ENCODE peak calls at places on chromosomes 4 and X, in six cellular contexts. One of them, this sample, is unnamed.

GRCh38 chr4:185671041-185671440 is 135.7 kb upstream of the PDLIM3 start:
- DNase-seq in ovary: no peak
- DNase-seq in upper lobe of left lung: no peak
- DNase-seq in tibial nerve: no peak
- DNase-seq in IMR-90: no peak
- DNase-seq in prostate gland: no peak
- DNase-seq in this sample: no peak

GRCh38 chrX:104833401-104833800 is 267.4 kb downstream of the IL1RAPL2 start:
- DNase-seq in ovary: no peak
- DNase-seq in upper lobe of left lung: no peak
- DNase-seq in tibial nerve: peak; percentile 9
- DNase-seq in IMR-90: no peak
- DNase-seq in prostate gland: no peak
- DNase-seq in this sample: no peak

GRCh38 chrX:129427267-129427666 is 96.0 kb downstream of the SMARCA1 start:
- DNase-seq in ovary: no peak
- DNase-seq in upper lobe of left lung: no peak
- DNase-seq in tibial nerve: no peak
- DNase-seq in IMR-90: no peak
- DNase-seq in prostate gland: no peak
- DNase-seq in this sample: no peak

GRCh38 chrX:45424341-45424740 is 223.7 kb upstream of the DIPK2B start:
- DNase-seq in ovary: no peak
- DNase-seq in upper lobe of left lung: no peak
- DNase-seq in tibial nerve: no peak
- DNase-seq in IMR-90: no peak
- DNase-seq in prostate gland: no peak
- DNase-seq in this sample: no peak

GRCh38 chrX:53281321-53281822 is at the start of gene IQSEC2:
- DNase-seq in ovary: peak; percentile 92
- DNase-seq in upper lobe of left lung: peak; percentile 87
- DNase-seq in tibial nerve: peak; percentile 69
- DNase-seq in IMR-90: peak; percentile 77
- DNase-seq in prostate gland: peak; percentile 72
- DNase-seq in this sample: peak; percentile 77

GRCh38 chr4:8422786-8423185 is 17.7 kb downstream of the ACOX3 start:
- DNase-seq in ovary: no peak
- DNase-seq in upper lobe of left lung: no peak
- DNase-seq in tibial nerve: no peak
- DNase-seq in IMR-90: no peak
- DNase-seq in prostate gland: no peak
- DNase-seq in this sample: no peak

GRCh38 chrX:149962859-149963757 is 24.8 kb upstream of the EOLA2 start:
- DNase-seq in ovary: peak; percentile 45
- DNase-seq in upper lobe of left lung: peak; percentile 62
- DNase-seq in tibial nerve: peak; percentile 29
- DNase-seq in IMR-90: peak; percentile 69
- DNase-seq in prostate gland: peak; percentile 28
- DNase-seq in this sample: peak; percentile 2

GRCh38 chrX:38260231-38260630 is 39.6 kb upstream of the SRPX start:
- DNase-seq in ovary: no peak
- DNase-seq in upper lobe of left lung: no peak
- DNase-seq in tibial nerve: no peak
- DNase-seq in IMR-90: peak; percentile 11
- DNase-seq in prostate gland: peak; percentile 7
- DNase-seq in this sample: no peak

GRCh38 chr4:78056265-78057129 is 626 bp upstream of the FRAS1 start:
- DNase-seq in ovary: peak; percentile 63
- DNase-seq in upper lobe of left lung: peak; percentile 72
- DNase-seq in tibial nerve: peak; percentile 80
- DNase-seq in IMR-90: peak; percentile 24
- DNase-seq in prostate gland: peak; percentile 94
- DNase-seq in this sample: peak; percentile 72

GRCh38 chr4:158446106-158446505 is 75.6 kb upstream of the RXFP1 start:
- DNase-seq in ovary: no peak
- DNase-seq in upper lobe of left lung: no peak
- DNase-seq in tibial nerve: no peak
- DNase-seq in IMR-90: peak; percentile 79
- DNase-seq in prostate gland: no peak
- DNase-seq in this sample: no peak

GRCh38 chrX:25219480-25219879 is 203.7 kb upstream of the ARX start:
- DNase-seq in ovary: no peak
- DNase-seq in upper lobe of left lung: no peak
- DNase-seq in tibial nerve: no peak
- DNase-seq in IMR-90: no peak
- DNase-seq in prostate gland: no peak
- DNase-seq in this sample: no peak

GRCh38 chr4:173169428-173170209 is 1.0 kb downstream of the GALNT7 start:
- DNase-seq in ovary: peak; percentile 78
- DNase-seq in upper lobe of left lung: peak; percentile 78
- DNase-seq in tibial nerve: peak; percentile 28
- DNase-seq in IMR-90: peak; percentile 62
- DNase-seq in prostate gland: peak; percentile 28
- DNase-seq in this sample: peak; percentile 15

GRCh38 chr4:155734065-155734464 is 24.8 kb upstream of the GUCY1B1 start:
- DNase-seq in ovary: no peak
- DNase-seq in upper lobe of left lung: no peak
- DNase-seq in tibial nerve: no peak
- DNase-seq in IMR-90: peak; percentile 61
- DNase-seq in prostate gland: no peak
- DNase-seq in this sample: no peak

GRCh38 chrX:104084534-104085277 is 8.7 kb upstream of the TMSB15C start:
- DNase-seq in ovary: no peak
- DNase-seq in upper lobe of left lung: no peak
- DNase-seq in tibial nerve: no peak
- DNase-seq in IMR-90: no peak
- DNase-seq in prostate gland: no peak
- DNase-seq in this sample: no peak

GRCh38 chr4:18318682-18319410 is 297.3 kb upstream of the LCORL start:
- DNase-seq in ovary: peak; percentile 40
- DNase-seq in upper lobe of left lung: no peak
- DNase-seq in tibial nerve: peak; percentile 6
- DNase-seq in IMR-90: no peak
- DNase-seq in prostate gland: no peak
- DNase-seq in this sample: no peak

GRCh38 chr4:142818009-142818408 is 28.1 kb downstream of the INPP4B start:
- DNase-seq in ovary: no peak
- DNase-seq in upper lobe of left lung: no peak
- DNase-seq in tibial nerve: no peak
- DNase-seq in IMR-90: peak; percentile 26
- DNase-seq in prostate gland: no peak
- DNase-seq in this sample: no peak

GRCh38 chrX:85859426-85859825 is 187.9 kb downstream of the CHM start:
- DNase-seq in ovary: no peak
- DNase-seq in upper lobe of left lung: no peak
- DNase-seq in tibial nerve: no peak
- DNase-seq in IMR-90: peak; percentile 11
- DNase-seq in prostate gland: no peak
- DNase-seq in this sample: no peak

GRCh38 chr4:159026329-159026728 is 76.5 kb upstream of the RAPGEF2 start:
- DNase-seq in ovary: no peak
- DNase-seq in upper lobe of left lung: no peak
- DNase-seq in tibial nerve: no peak
- DNase-seq in IMR-90: no peak
- DNase-seq in prostate gland: no peak
- DNase-seq in this sample: no peak

GRCh38 chr4:22999419-22999818 is 306.7 kb downstream of the GBA3 start:
- DNase-seq in ovary: no peak
- DNase-seq in upper lobe of left lung: no peak
- DNase-seq in tibial nerve: no peak
- DNase-seq in IMR-90: no peak
- DNase-seq in prostate gland: no peak
- DNase-seq in this sample: no peak

GRCh38 chrX:154378799-154379568 is at the start of gene EMD:
- DNase-seq in ovary: peak; percentile 96
- DNase-seq in upper lobe of left lung: peak; percentile 97
- DNase-seq in tibial nerve: peak; percentile 92
- DNase-seq in IMR-90: peak; percentile 96
- DNase-seq in prostate gland: peak; percentile 95
- DNase-seq in this sample: peak; percentile 98
- TF ChIP-seq POLR2A in ovary: peak; percentile 94
- TF ChIP-seq POLR2A in upper lobe of left lung: peak; percentile 67
- TF ChIP-seq POLR2A in tibial nerve: peak; percentile 93
- TF ChIP-seq POLR2A in IMR-90: peak; percentile 88
- TF ChIP-seq POLR2A in prostate gland: peak; percentile 88
- TF ChIP-seq POLR2A in this sample: peak; percentile 89

GRCh38 chr4:134282680-134283079 is 81.1 kb upstream of the PABPC4L start:
- DNase-seq in ovary: no peak
- DNase-seq in upper lobe of left lung: no peak
- DNase-seq in tibial nerve: no peak
- DNase-seq in IMR-90: no peak
- DNase-seq in prostate gland: no peak
- DNase-seq in this sample: no peak

GRCh38 chr4:134276476-134276875 is 74.9 kb upstream of the PABPC4L start:
- DNase-seq in ovary: no peak
- DNase-seq in upper lobe of left lung: no peak
- DNase-seq in tibial nerve: no peak
- DNase-seq in IMR-90: no peak
- DNase-seq in prostate gland: no peak
- DNase-seq in this sample: no peak

DNA sequence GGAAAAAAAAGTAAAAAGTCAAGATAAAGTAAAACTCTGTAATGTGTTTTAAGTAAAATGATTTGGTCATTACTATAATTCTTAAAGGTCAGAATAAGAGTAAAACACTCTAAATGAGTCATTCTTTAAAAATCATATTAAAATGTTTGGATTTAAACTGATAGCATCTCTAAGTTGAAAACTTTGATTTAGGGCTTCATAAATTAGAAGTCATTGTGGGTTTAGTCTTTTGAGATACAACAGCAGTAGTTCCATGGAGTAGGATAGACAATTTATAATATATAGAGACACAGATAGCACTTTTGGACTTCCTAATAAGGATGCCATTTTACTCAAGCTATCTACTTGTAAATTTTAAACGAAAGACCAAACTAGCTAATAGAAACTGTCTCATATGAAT is 77.1 kb upstream of the PABPC4L start:
- DNase-seq in ovary: no peak
- DNase-seq in upper lobe of left lung: no peak
- DNase-seq in tibial nerve: no peak
- DNase-seq in IMR-90: no peak
- DNase-seq in prostate gland: no peak
- DNase-seq in this sample: no peak
- H3K4me1 ChIP-seq in ovary: no peaks in the 10 kb centered on the region
- H3K4me1 ChIP-seq in upper lobe of left lung: no peaks in the 10 kb centered on the region
- H3K4me1 ChIP-seq in tibial nerve: no peaks in the 10 kb centered on the region
- H3K4me1 ChIP-seq in IMR-90: no peaks in the 10 kb centered on the region
- H3K4me1 ChIP-seq in prostate gland: no peaks in the 10 kb centered on the region
- H3K4me1 ChIP-seq in this sample: no peaks in the 10 kb centered on the region

DNA sequence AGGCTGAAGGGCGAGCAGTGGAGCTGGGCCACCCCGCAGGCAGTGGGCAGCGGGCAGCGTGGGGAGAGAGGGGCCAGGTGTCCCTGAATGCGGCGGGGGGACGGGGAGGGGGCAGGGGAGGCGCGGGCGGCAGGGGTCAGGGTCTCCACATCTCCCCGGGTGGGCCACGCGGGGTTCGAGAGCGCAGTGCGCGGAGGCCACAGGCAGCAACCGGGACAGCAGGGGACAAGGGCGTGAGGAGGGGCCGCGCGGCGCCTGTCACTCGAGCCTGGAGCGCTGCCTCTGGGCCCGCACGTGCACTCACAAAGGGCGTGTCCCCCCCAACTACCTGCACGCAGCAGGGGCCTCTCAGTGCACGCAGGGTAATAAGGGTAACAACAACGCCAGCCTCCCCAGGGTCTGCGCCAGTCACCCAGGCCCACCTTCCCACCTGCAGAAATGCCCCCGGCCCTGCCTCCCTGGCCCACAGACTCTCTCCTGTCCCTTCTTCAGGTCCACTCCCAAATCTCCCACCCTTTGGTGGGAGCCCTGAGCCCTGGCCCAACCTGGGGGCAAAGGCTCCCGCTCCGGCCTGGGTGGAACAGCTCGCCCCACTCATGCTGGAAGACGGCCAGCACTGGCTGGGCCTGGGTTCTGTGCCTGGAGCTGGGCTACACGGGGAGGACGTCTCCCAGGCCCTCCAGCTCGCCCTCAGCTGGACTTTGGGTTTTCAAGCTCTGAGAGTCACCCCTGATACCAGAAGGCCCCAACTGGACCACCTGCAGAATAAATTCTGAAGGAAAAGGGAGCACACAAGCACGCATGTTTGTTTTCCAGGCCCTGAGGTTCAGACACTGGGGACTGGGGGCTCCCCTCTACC is 53.2 kb downstream of the ZFYVE28 start:
- DNase-seq in ovary: peak; percentile 54
- DNase-seq in upper lobe of left lung: no peak
- DNase-seq in tibial nerve: no peak
- DNase-seq in IMR-90: no peak
- DNase-seq in prostate gland: no peak
- DNase-seq in this sample: no peak
- H3K4me3 ChIP-seq in ovary: peak overlapping the region; percentile 49
- H3K4me3 ChIP-seq in upper lobe of left lung: peak overlapping the region; percentile 41
- H3K4me3 ChIP-seq in tibial nerve: peak overlapping the region; percentile 57
- H3K4me3 ChIP-seq in IMR-90: no peak overlapping the region
- H3K4me3 ChIP-seq in prostate gland: peak overlapping the region; percentile 37
- H3K4me3 ChIP-seq in this sample: peak overlapping the region; percentile 36

GRCh38 chr4:113452152-113452551 is 309.4 kb downstream of the CAMK2D start:
- DNase-seq in ovary: no peak
- DNase-seq in upper lobe of left lung: no peak
- DNase-seq in tibial nerve: no peak
- DNase-seq in IMR-90: no peak
- DNase-seq in prostate gland: no peak
- DNase-seq in this sample: no peak

GRCh38 chr4:113449407-113449974 is 312.0 kb downstream of the CAMK2D start:
- DNase-seq in ovary: no peak
- DNase-seq in upper lobe of left lung: no peak
- DNase-seq in tibial nerve: no peak
- DNase-seq in IMR-90: no peak
- DNase-seq in prostate gland: no peak
- DNase-seq in this sample: no peak

GRCh38 chr4:113455081-113455480 is 306.5 kb downstream of the CAMK2D start:
- DNase-seq in ovary: no peak
- DNase-seq in upper lobe of left lung: no peak
- DNase-seq in tibial nerve: no peak
- DNase-seq in IMR-90: no peak
- DNase-seq in prostate gland: no peak
- DNase-seq in this sample: no peak

GRCh38 chr4:113450681-113451080 is 310.9 kb downstream of the CAMK2D start:
- DNase-seq in ovary: no peak
- DNase-seq in upper lobe of left lung: no peak
- DNase-seq in tibial nerve: no peak
- DNase-seq in IMR-90: no peak
- DNase-seq in prostate gland: no peak
- DNase-seq in this sample: no peak

DNA sequence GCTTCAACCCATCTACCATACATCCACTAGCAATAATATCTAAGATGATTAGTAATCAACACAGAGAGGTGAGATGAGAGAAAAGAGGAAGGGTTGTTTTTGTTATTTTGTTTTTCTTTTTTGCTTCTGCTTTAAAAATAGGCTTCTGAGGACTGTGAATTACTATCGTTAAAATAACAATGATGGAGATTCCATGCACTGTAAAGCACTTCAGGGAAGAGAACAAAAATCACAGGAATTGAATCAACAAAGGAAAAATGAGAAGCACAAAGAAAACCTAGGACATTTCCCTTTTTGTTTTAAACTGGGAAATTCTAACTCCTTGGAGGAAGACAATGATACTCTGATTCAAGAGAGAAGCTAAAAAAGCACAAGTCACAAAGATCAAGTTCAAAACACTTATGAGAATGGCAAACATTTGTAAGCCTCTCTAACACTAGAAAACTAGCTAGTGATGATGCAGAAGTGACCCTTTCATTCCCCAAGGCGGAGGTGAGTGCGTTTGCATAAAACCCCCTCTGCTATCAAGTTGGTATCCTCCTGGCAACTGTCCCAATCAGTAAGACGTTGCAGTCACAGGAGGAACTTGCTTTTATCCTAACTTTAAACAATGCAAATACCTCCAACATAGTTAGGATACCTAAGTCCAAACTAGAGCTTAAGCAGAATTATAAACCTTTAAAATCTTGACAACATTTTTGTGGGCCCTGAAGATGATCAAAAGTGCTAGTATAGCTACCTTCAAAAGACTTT is 308.5 kb downstream of the CAMK2D start:
- DNase-seq in ovary: no peak
- DNase-seq in upper lobe of left lung: no peak
- DNase-seq in tibial nerve: no peak
- DNase-seq in IMR-90: peak; percentile 79
- DNase-seq in prostate gland: no peak
- DNase-seq in this sample: no peak
- TF ChIP-seq POLR2A in ovary: no peak
- TF ChIP-seq POLR2A in upper lobe of left lung: no peak
- TF ChIP-seq POLR2A in tibial nerve: no peak
- TF ChIP-seq POLR2A in IMR-90: no peak
- TF ChIP-seq POLR2A in prostate gland: no peak
- TF ChIP-seq POLR2A in this sample: no peak